ENCODE peak calls at places on chromosomes 3 and 15, in nine cellular contexts. Y, V, N, X, Q, J, E, B and H are unnamed samples. For H3K27me3, the result is how much of the 10 kb centered on the place peaks cover.

GRCh38 chr3:51441282-51442030 is 50.4 kb downstream of the RBM15B start:
- DNase-seq in Y (no peak), V (no peak), N (no peak), X (no peak), Q (no peak), J (no peak), E (no peak), B (no peak), H (no peak)

GRCh38 chr15:84982301-84982920 is 755 bp downstream of the PDE8A start:
- DNase-seq in Y (no peak), V (peak), N (no peak), X (no peak), Q (peak), J (peak), E (peak), B (no peak), H (peak)

GRCh38 chr15:69467636-69468035 is 15.0 kb downstream of the RPLP1 start:
- DNase-seq in Y (no peak), V (peak), N (no peak), X (no peak), Q (no peak), J (peak), E (no peak), B (no peak), H (no peak)

GRCh38 chr3:13858768-13859520 is 20.9 kb downstream of the WNT7A start:
- DNase-seq in Y (no peak), V (no peak), N (no peak), X (no peak), Q (no peak), J (no peak), E (no peak), B (no peak), H (no peak)

GRCh38 chr3:192514081-192514753 is 213.1 kb downstream of the FGF12 start:
- DNase-seq in Y (no peak), V (no peak), N (peak), X (no peak), Q (peak), J (peak), E (no peak), B (no peak), H (peak)

GRCh38 chr3:79872483-79872882 is 104.7 kb upstream of the ROBO1 start:
- DNase-seq in Y (no peak), V (no peak), N (no peak), X (no peak), Q (no peak), J (no peak), E (no peak), B (no peak), H (no peak)

GRCh38 chr3:190912736-190913135 is 50.2 kb upstream of the GMNC start:
- DNase-seq in Y (no peak), V (no peak), N (no peak), X (no peak), Q (no peak), J (peak), E (no peak), B (no peak), H (no peak)

GRCh38 chr3:22373827-22374226 is 622.8 kb upstream of the ZNF385D start:
- DNase-seq in Y (no peak), V (no peak), N (no peak), X (no peak), Q (no peak), J (no peak), E (no peak), B (no peak), H (no peak)

GRCh38 chr3:32797776-32798175 is 20.0 kb upstream of the TRIM71 start:
- DNase-seq in Y (no peak), V (no peak), N (no peak), X (no peak), Q (no peak), J (no peak), E (no peak), B (no peak), H (no peak)

GRCh38 chr15:40437754-40438687 is 2.7 kb upstream of the BAHD1 start:
- DNase-seq in Y (no peak), V (no peak), N (no peak), X (no peak), Q (no peak), J (peak), E (no peak), B (no peak), H (no peak)

GRCh38 chr15:90266485-90266884 is 1.0 kb downstream of the NGRN start:
- DNase-seq in Y (no peak), V (peak), N (no peak), X (no peak), Q (no peak), J (no peak), E (no peak), B (no peak), H (no peak)

GRCh38 chr3:159448902-159449301 is 539.7 kb upstream of the IL12A start:
- DNase-seq in Y (no peak), V (no peak), N (no peak), X (no peak), Q (no peak), J (no peak), E (no peak), B (no peak), H (no peak)

GRCh38 chr15:52567886-52568568 is 803 bp downstream of the ARPP19 start:
- DNase-seq in Y (peak), V (peak), N (peak), X (peak), Q (no peak), J (peak), E (no peak), B (no peak), H (no peak)

GRCh38 chr3:157592769-157593168 is 89.6 kb upstream of the VEPH1 start:
- DNase-seq in Y (no peak), V (no peak), N (no peak), X (no peak), Q (no peak), J (no peak), E (no peak), B (no peak), H (no peak)

GRCh38 chr3:184812845-184813157 is 835 bp downstream of the VPS8 start:
- DNase-seq in Y (no peak), V (no peak), N (no peak), X (no peak), Q (no peak), J (no peak), E (no peak), B (no peak), H (no peak)

GRCh38 chr3:128554100-128554464 is 61.1 kb upstream of the GATA2 start:
- DNase-seq in Y (no peak), V (no peak), N (no peak), X (no peak), Q (no peak), J (peak), E (no peak), B (no peak), H (no peak)

GRCh38 chr15:57591822-57592367 is at the start of gene MYZAP:
- DNase-seq in Y (no peak), V (peak), N (peak), X (peak), Q (peak), J (peak), E (peak), B (no peak), H (peak)

GRCh38 chr15:57224664-57225063 is 151.6 kb upstream of the CGNL1 start:
- DNase-seq in Y (no peak), V (no peak), N (no peak), X (no peak), Q (no peak), J (no peak), E (no peak), B (no peak), H (peak)

GRCh38 chr3:13277860-13278531 is 142.1 kb downstream of the NUP210 start:
- DNase-seq in Y (no peak), V (no peak), N (peak), X (no peak), Q (no peak), J (no peak), E (no peak), B (no peak), H (no peak)

GRCh38 chr3:143627336-143627735 is 220.9 kb downstream of the SLC9A9 start:
- DNase-seq in Y (no peak), V (no peak), N (no peak), X (no peak), Q (no peak), J (no peak), E (no peak), B (no peak), H (no peak)

GRCh38 chr15:47768730-47769129 is 51.4 kb downstream of the SEMA6D start:
- DNase-seq in Y (no peak), V (no peak), N (no peak), X (no peak), Q (peak), J (no peak), E (no peak), B (no peak), H (no peak)

GRCh38 chr15:101046826-101047225 is 127.7 kb downstream of the LRRK1 start:
- DNase-seq in Y (no peak), V (peak), N (peak), X (no peak), Q (no peak), J (peak), E (peak), B (no peak), H (no peak)

GRCh38 chr3:184171562-184171961 is 3.1 kb upstream of the AP2M1 start:
- DNase-seq in Y (no peak), V (no peak), N (no peak), X (no peak), Q (no peak), J (peak), E (no peak), B (no peak), H (peak)

GRCh38 chr15:93987068-93987467 is 244.3 kb upstream of the MCTP2 start:
- DNase-seq in Y (no peak), V (no peak), N (no peak), X (no peak), Q (no peak), J (no peak), E (no peak), B (no peak), H (no peak)

GRCh38 chr3:153162513-153163348 is 705 bp downstream of the RAP2B start:
- DNase-seq in Y (no peak), V (peak), N (peak), X (peak), Q (peak), J (peak), E (peak), B (no peak), H (peak)

GRCh38 chr3:67940200-67940952 is 286.0 kb upstream of the SUCLG2 start:
- DNase-seq in Y (no peak), V (peak), N (no peak), X (no peak), Q (no peak), J (no peak), E (no peak), B (no peak), H (no peak)

GRCh38 chr15:71295242-71296031 is 180.2 kb downstream of the THSD4 start:
- DNase-seq in Y (peak), V (no peak), N (no peak), X (no peak), Q (no peak), J (no peak), E (no peak), B (no peak), H (no peak)

GRCh38 chr3:167148121-167148520 is 232.0 kb downstream of the ZBBX start:
- DNase-seq in Y (no peak), V (no peak), N (no peak), X (no peak), Q (no peak), J (no peak), E (no peak), B (no peak), H (no peak)

GRCh38 chr15:58538225-58538731 is 106.5 kb downstream of the LIPC start:
- DNase-seq in Y (no peak), V (no peak), N (no peak), X (no peak), Q (no peak), J (no peak), E (no peak), B (no peak), H (no peak)

GRCh38 chr3:113898892-113899291 is 48.9 kb upstream of the ZDHHC23 start:
- DNase-seq in Y (no peak), V (no peak), N (no peak), X (no peak), Q (no peak), J (no peak), E (no peak), B (no peak), H (no peak)

GRCh38 chr15:31314380-31314779 is 12.3 kb upstream of the KLF13 start:
- DNase-seq in Y (no peak), V (no peak), N (no peak), X (no peak), Q (no peak), J (no peak), E (no peak), B (peak), H (no peak)
- H3K27me3 ChIP-seq in Y (under half), V (under half), N (under half), X (under half), Q (under half), J (under half), E (under half), B (under half), H (under half)

GRCh38 chr3:14915636-14916222 is 31.7 kb upstream of the NR2C2 start:
- DNase-seq in Y (no peak), V (no peak), N (no peak), X (no peak), Q (no peak), J (no peak), E (no peak), B (no peak), H (no peak)

GRCh38 chr3:14913071-14913925 is 34.1 kb upstream of the NR2C2 start:
- DNase-seq in Y (no peak), V (no peak), N (no peak), X (no peak), Q (no peak), J (peak), E (no peak), B (no peak), H (no peak)

GRCh38 chr3:14911651-14912050 is 35.7 kb upstream of the NR2C2 start:
- DNase-seq in Y (no peak), V (no peak), N (no peak), X (no peak), Q (no peak), J (no peak), E (no peak), B (no peak), H (no peak)

GRCh38 chr3:14914777-14915113 is 32.6 kb upstream of the NR2C2 start:
- DNase-seq in Y (no peak), V (no peak), N (no peak), X (no peak), Q (no peak), J (no peak), E (no peak), B (no peak), H (no peak)

GRCh38 chr3:14913926-14914776 is 33.2 kb upstream of the NR2C2 start:
- DNase-seq in Y (no peak), V (no peak), N (no peak), X (no peak), Q (no peak), J (peak), E (no peak), B (no peak), H (no peak)
- TF ChIP-seq CTCF in Y (peak), V (no peak), N (peak), X (no peak), Q (no peak), J (peak), E (no peak), B (no peak), H (no peak)

DNA sequence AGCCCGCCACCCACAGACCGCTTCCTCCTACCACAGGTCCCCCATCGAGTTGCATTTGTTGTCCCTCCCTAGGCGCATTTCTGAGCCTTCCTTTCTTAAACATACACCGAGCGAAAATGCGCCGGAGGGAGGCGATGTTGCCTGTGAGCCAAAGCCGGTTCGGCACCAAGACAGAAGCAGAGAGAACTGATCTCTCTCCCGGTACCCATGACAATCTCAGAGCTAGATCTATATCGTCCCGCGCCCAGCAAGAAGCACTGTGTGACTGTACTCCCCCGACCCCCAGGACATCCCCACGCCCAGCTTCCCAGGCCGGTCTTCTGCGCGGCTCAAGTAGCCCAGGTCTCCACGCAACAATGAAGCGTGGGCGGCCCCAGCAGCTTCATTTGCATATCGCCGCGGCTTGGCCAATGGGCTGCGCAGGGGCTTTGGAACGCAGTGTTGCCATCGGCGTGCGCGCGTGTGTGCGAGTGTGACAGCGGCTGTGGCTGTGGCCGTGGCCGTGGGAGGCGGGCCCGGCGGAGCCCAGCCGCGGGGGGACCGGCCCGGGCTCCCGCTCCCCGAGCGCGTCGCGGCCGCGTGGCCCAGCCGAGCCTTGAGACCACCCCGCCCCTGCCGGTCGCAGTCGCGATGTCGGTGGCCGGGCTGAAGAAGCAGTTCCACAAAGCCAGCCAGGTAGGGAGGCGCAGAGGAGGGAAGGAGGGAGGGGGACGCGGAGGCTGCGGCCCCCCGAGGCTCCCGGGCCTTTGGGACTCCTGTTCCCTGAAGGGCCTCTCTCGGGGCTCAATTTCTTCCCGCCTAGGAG is at the start of gene SH3GL3:
- DNase-seq in Y (peak), V (peak), N (peak), X (peak), Q (peak), J (peak), E (peak), B (peak), H (peak)
- H3K4me3 ChIP-seq in Y (peak), V (peak), N (peak), X (no peak), Q (peak), J (peak), E (peak), B (peak), H (peak)

GRCh38 chr15:74136584-74137543 is 6.5 kb downstream of the ISLR2 start:
- DNase-seq in Y (no peak), V (no peak), N (no peak), X (no peak), Q (no peak), J (peak), E (peak), B (no peak), H (no peak)

GRCh38 chr15:74133703-74134386 is 3.5 kb downstream of the ISLR2 start:
- DNase-seq in Y (no peak), V (no peak), N (no peak), X (no peak), Q (peak), J (no peak), E (no peak), B (no peak), H (no peak)

GRCh38 chr15:74134387-74135027 is 4.1 kb downstream of the ISLR2 start:
- DNase-seq in Y (no peak), V (peak), N (no peak), X (no peak), Q (peak), J (peak), E (peak), B (no peak), H (peak)

GRCh38 chr15:74133071-74133702 is 2.8 kb downstream of the ISLR2 start:
- DNase-seq in Y (no peak), V (no peak), N (no peak), X (no peak), Q (peak), J (peak), E (no peak), B (no peak), H (no peak)

DNA sequence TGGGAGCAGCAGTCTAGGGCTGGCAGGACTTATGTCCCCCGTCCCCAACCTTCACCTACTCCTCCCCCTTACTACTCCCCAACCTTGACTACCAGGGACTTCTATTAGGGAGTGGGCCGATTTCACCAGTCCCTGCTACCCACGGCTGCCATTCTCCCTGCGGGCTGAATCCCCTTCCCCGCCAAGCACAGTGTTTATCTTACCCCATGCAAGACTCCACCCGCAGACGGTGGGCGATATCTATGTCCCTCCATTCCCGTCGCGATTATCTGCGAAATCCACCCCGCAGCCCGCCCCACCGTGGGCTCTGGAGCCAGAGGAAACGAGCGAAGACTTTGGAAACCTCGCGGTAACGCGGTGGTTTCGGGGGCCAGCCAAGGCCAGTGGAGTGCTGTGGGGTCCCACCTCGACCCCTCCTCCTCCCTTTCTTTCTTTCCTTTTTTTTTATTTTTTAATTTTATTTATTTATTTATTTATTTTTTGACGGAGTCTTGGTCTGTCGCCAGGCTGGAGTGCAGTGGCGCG is 4.7 kb downstream of the ISLR2 start:
- DNase-seq in Y (no peak), V (no peak), N (no peak), X (no peak), Q (no peak), J (no peak), E (no peak), B (no peak), H (no peak)
- H3K27me3 ChIP-seq in Y (under half), V (half or more), N (under half), X (under half), Q (half or more), J (half or more), E (half or more), B (half or more), H (under half)

GRCh38 chr3:102226463-102226862 is 208.4 kb upstream of the ZPLD1 start:
- DNase-seq in Y (no peak), V (no peak), N (no peak), X (no peak), Q (no peak), J (no peak), E (no peak), B (no peak), H (no peak)

GRCh38 chr3:102225407-102226132 is 209.2 kb upstream of the ZPLD1 start:
- DNase-seq in Y (peak), V (no peak), N (no peak), X (no peak), Q (peak), J (no peak), E (no peak), B (no peak), H (no peak)

GRCh38 chr3:102229062-102229655 is 205.7 kb upstream of the ZPLD1 start:
- DNase-seq in Y (peak), V (peak), N (peak), X (peak), Q (peak), J (peak), E (peak), B (peak), H (peak)

GRCh38 chr3:102223139-102223538 is 211.7 kb upstream of the ZPLD1 start:
- DNase-seq in Y (no peak), V (no peak), N (no peak), X (no peak), Q (no peak), J (no peak), E (no peak), B (no peak), H (no peak)

GRCh38 chr3:102224171-102224570 is 210.6 kb upstream of the ZPLD1 start:
- DNase-seq in Y (no peak), V (peak), N (peak), X (no peak), Q (no peak), J (no peak), E (no peak), B (no peak), H (peak)
- TF ChIP-seq CTCF in Y (no peak), V (peak), N (peak), X (no peak), Q (peak), J (no peak), E (peak), B (peak), H (peak)

GRCh38 chr3:71050521-71051258 is 532.8 kb downstream of the FOXP1 start:
- DNase-seq in Y (no peak), V (no peak), N (no peak), X (no peak), Q (no peak), J (no peak), E (no peak), B (no peak), H (no peak)

GRCh38 chr3:71051893-71052687 is 531.4 kb downstream of the FOXP1 start:
- DNase-seq in Y (no peak), V (no peak), N (no peak), X (no peak), Q (no peak), J (no peak), E (no peak), B (no peak), H (no peak)

GRCh38 chr3:71051259-71051595 is 532.3 kb downstream of the FOXP1 start:
- DNase-seq in Y (no peak), V (no peak), N (no peak), X (no peak), Q (no peak), J (no peak), E (no peak), B (no peak), H (no peak)

GRCh38 chr3:71048948-71049347 is 534.6 kb downstream of the FOXP1 start:
- DNase-seq in Y (no peak), V (peak), N (no peak), X (no peak), Q (no peak), J (no peak), E (peak), B (no peak), H (no peak)

DNA sequence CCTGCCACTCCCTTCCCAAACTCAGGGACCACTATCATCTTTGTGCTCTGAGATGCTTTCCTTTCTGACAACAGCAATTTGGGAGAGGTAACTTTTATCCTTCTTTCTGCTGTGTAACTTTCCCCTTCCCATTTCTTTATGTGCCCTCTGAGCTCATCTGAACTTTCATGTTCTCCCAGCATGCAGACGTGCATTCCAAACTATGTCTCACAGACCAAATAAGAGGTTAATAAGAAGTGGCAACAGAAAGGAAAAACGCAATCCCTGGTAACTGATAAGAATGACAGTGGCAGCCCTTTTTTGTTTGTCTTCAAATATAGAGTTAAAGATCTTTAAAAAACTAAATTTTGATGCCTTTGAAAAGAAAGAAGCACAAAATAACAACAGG is 533.4 kb downstream of the FOXP1 start:
- DNase-seq in Y (no peak), V (no peak), N (no peak), X (no peak), Q (no peak), J (no peak), E (no peak), B (no peak), H (no peak)
- H3K4me3 ChIP-seq in Y (no peak), V (no peak), N (no peak), X (no peak), Q (no peak), J (no peak), E (no peak), B (no peak), H (no peak)